ENCODE peak calls at places on chromosomes 12 and 14, in six cellular contexts. One of them, this sample, is unnamed.

GRCh38 chr12:123142948-123143752 is 7.7 kb downstream of the PITPNM2 start:
- DNase-seq in endothelial cell of umbilical vein: no peak
- DNase-seq in effector memory CD4-positive, alpha-beta T cell: no peak
- DNase-seq in lower lobe of right lung: peak
- DNase-seq in transverse colon: peak
- DNase-seq in heart left ventricle: no peak
- DNase-seq in this sample: no peak

GRCh38 chr12:119783787-119784186 is 93.3 kb downstream of the CIT start:
- DNase-seq in endothelial cell of umbilical vein: no peak
- DNase-seq in heart left ventricle: no peak
- DNase-seq in effector memory CD4-positive, alpha-beta T cell: no peak
- DNase-seq in lower lobe of right lung: no peak
- DNase-seq in transverse colon: no peak
- DNase-seq in this sample: no peak

GRCh38 chr12:6450091-6450868 is 1.6 kb upstream of the TAPBPL start:
- DNase-seq in effector memory CD4-positive, alpha-beta T cell: no peak
- DNase-seq in lower lobe of right lung: no peak
- DNase-seq in heart left ventricle: no peak
- DNase-seq in endothelial cell of umbilical vein: no peak
- DNase-seq in transverse colon: no peak
- DNase-seq in this sample: no peak

GRCh38 chr14:61462566-61463195 is 141.3 kb downstream of the PRKCH start:
- DNase-seq in effector memory CD4-positive, alpha-beta T cell: no peak
- DNase-seq in endothelial cell of umbilical vein: peak
- DNase-seq in heart left ventricle: no peak
- DNase-seq in lower lobe of right lung: no peak
- DNase-seq in transverse colon: no peak
- DNase-seq in this sample: no peak

GRCh38 chr12:2417761-2418160 is 365.0 kb downstream of the CACNA1C start:
- DNase-seq in effector memory CD4-positive, alpha-beta T cell: no peak
- DNase-seq in endothelial cell of umbilical vein: no peak
- DNase-seq in transverse colon: no peak
- DNase-seq in heart left ventricle: no peak
- DNase-seq in lower lobe of right lung: no peak
- DNase-seq in this sample: no peak

GRCh38 chr12:1022032-1022970 is 31.3 kb downstream of the ERC1 start:
- DNase-seq in heart left ventricle: no peak
- DNase-seq in transverse colon: no peak
- DNase-seq in lower lobe of right lung: no peak
- DNase-seq in effector memory CD4-positive, alpha-beta T cell: no peak
- DNase-seq in endothelial cell of umbilical vein: no peak
- DNase-seq in this sample: no peak

GRCh38 chr14:103555559-103556337 is 6.7 kb downstream of the BAG5 start:
- DNase-seq in transverse colon: no peak
- DNase-seq in heart left ventricle: peak
- DNase-seq in endothelial cell of umbilical vein: no peak
- DNase-seq in lower lobe of right lung: peak
- DNase-seq in effector memory CD4-positive, alpha-beta T cell: no peak
- DNase-seq in this sample: no peak

GRCh38 chr12:115630133-115630532 is 647.4 kb downstream of the MED13L start:
- DNase-seq in effector memory CD4-positive, alpha-beta T cell: no peak
- DNase-seq in transverse colon: no peak
- DNase-seq in heart left ventricle: no peak
- DNase-seq in lower lobe of right lung: no peak
- DNase-seq in endothelial cell of umbilical vein: no peak
- DNase-seq in this sample: no peak

GRCh38 chr14:61525293-61526011 is 169.9 kb upstream of the HIF1A start:
- DNase-seq in endothelial cell of umbilical vein: peak
- DNase-seq in heart left ventricle: peak
- DNase-seq in effector memory CD4-positive, alpha-beta T cell: peak
- DNase-seq in lower lobe of right lung: peak
- DNase-seq in transverse colon: peak
- DNase-seq in this sample: peak

GRCh38 chr12:108605000-108605689 is 7.3 kb upstream of the TMEM119 start:
- DNase-seq in endothelial cell of umbilical vein: no peak
- DNase-seq in transverse colon: no peak
- DNase-seq in effector memory CD4-positive, alpha-beta T cell: no peak
- DNase-seq in heart left ventricle: no peak
- DNase-seq in lower lobe of right lung: no peak
- DNase-seq in this sample: no peak

GRCh38 chr12:1130164-1130563 is 139.1 kb downstream of the ERC1 start:
- DNase-seq in heart left ventricle: no peak
- DNase-seq in transverse colon: peak
- DNase-seq in effector memory CD4-positive, alpha-beta T cell: no peak
- DNase-seq in lower lobe of right lung: no peak
- DNase-seq in endothelial cell of umbilical vein: peak
- DNase-seq in this sample: no peak

GRCh38 chr12:132275110-132275531 is 54.3 kb downstream of the GALNT9 start:
- DNase-seq in effector memory CD4-positive, alpha-beta T cell: no peak
- DNase-seq in transverse colon: peak
- DNase-seq in endothelial cell of umbilical vein: peak
- DNase-seq in lower lobe of right lung: peak
- DNase-seq in heart left ventricle: no peak
- DNase-seq in this sample: peak

GRCh38 chr12:129719426-129719825 is 184.4 kb downstream of the TMEM132D start:
- DNase-seq in lower lobe of right lung: no peak
- DNase-seq in endothelial cell of umbilical vein: no peak
- DNase-seq in transverse colon: no peak
- DNase-seq in heart left ventricle: no peak
- DNase-seq in effector memory CD4-positive, alpha-beta T cell: no peak
- DNase-seq in this sample: no peak

DNA sequence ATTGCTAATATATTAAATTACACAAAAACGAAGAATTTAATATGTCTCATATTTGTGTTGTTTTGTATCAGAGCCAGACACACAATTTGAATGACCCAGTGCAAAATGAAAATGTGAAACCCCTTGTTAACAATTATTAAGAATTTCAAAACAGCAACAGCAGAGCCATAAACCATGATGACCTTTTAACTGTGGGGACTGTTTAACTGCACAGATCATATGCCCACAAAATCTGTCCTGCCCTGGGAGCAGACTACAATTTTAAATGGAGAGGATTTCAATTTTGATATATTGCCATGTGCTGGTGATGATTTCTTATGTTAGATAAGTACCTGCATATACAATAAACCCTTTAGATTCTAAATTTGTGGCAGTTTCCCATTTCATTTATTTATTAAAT is 455.5 kb upstream of the MGAT4C start:
- DNase-seq in endothelial cell of umbilical vein: peak
- DNase-seq in lower lobe of right lung: no peak
- DNase-seq in effector memory CD4-positive, alpha-beta T cell: no peak
- DNase-seq in heart left ventricle: no peak
- DNase-seq in transverse colon: no peak
- DNase-seq in this sample: no peak
- H3K27ac ChIP-seq in endothelial cell of umbilical vein: peak
- H3K27ac ChIP-seq in lower lobe of right lung: no peak
- H3K27ac ChIP-seq in effector memory CD4-positive, alpha-beta T cell: no peak
- H3K27ac ChIP-seq in heart left ventricle: no peak
- H3K27ac ChIP-seq in transverse colon: no peak
- H3K27ac ChIP-seq in this sample: no peak

GRCh38 chr12:32894566-32894965 is 2.0 kb downstream of the PKP2 start:
- DNase-seq in effector memory CD4-positive, alpha-beta T cell: no peak
- DNase-seq in lower lobe of right lung: no peak
- DNase-seq in heart left ventricle: no peak
- DNase-seq in endothelial cell of umbilical vein: no peak
- DNase-seq in transverse colon: no peak
- DNase-seq in this sample: no peak
- H3K27ac ChIP-seq in effector memory CD4-positive, alpha-beta T cell: no peak
- H3K27ac ChIP-seq in lower lobe of right lung: no peak
- H3K27ac ChIP-seq in heart left ventricle: peak
- H3K27ac ChIP-seq in endothelial cell of umbilical vein: no peak
- H3K27ac ChIP-seq in transverse colon: peak
- H3K27ac ChIP-seq in this sample: peak

DNA sequence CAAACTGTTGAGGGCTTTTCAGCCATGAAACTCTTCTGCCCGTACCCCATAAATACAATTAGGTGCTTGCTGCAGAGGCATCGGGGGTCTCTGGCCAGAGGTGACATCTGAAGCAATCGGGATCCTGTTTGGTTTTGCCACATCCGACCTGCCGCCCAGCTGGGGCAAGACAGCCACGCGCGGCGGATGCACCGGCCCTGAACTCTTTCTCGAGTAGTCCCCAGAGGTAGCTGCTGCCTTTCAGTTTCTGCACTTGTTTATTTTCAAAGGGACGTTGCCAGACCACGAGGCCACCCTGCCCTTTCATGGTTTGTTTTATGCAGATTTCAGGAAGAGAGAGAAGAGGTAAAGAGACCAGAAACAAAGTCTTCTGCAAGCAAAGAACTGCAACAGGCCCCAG is 10.6 kb upstream of the MLXIP start:
- DNase-seq in effector memory CD4-positive, alpha-beta T cell: no peak
- DNase-seq in endothelial cell of umbilical vein: peak
- DNase-seq in heart left ventricle: no peak
- DNase-seq in lower lobe of right lung: no peak
- DNase-seq in transverse colon: peak
- DNase-seq in this sample: peak
- H3K27ac ChIP-seq in effector memory CD4-positive, alpha-beta T cell: no peak
- H3K27ac ChIP-seq in endothelial cell of umbilical vein: no peak
- H3K27ac ChIP-seq in heart left ventricle: no peak
- H3K27ac ChIP-seq in lower lobe of right lung: peak
- H3K27ac ChIP-seq in transverse colon: peak
- H3K27ac ChIP-seq in this sample: no peak

GRCh38 chr12:46406352-46407027 is 33.9 kb upstream of the SLC38A2 start:
- DNase-seq in heart left ventricle: no peak
- DNase-seq in transverse colon: no peak
- DNase-seq in effector memory CD4-positive, alpha-beta T cell: no peak
- DNase-seq in endothelial cell of umbilical vein: no peak
- DNase-seq in lower lobe of right lung: no peak
- DNase-seq in this sample: no peak

GRCh38 chr12:46403732-46404097 is 31.1 kb upstream of the SLC38A2 start:
- DNase-seq in lower lobe of right lung: no peak
- DNase-seq in effector memory CD4-positive, alpha-beta T cell: no peak
- DNase-seq in transverse colon: no peak
- DNase-seq in endothelial cell of umbilical vein: no peak
- DNase-seq in heart left ventricle: no peak
- DNase-seq in this sample: no peak

GRCh38 chr12:46404225-46404631 is 31.7 kb upstream of the SLC38A2 start:
- DNase-seq in transverse colon: no peak
- DNase-seq in lower lobe of right lung: no peak
- DNase-seq in effector memory CD4-positive, alpha-beta T cell: no peak
- DNase-seq in endothelial cell of umbilical vein: peak
- DNase-seq in heart left ventricle: no peak
- DNase-seq in this sample: no peak

GRCh38 chr12:46402861-46403731 is 30.5 kb upstream of the SLC38A2 start:
- DNase-seq in heart left ventricle: no peak
- DNase-seq in effector memory CD4-positive, alpha-beta T cell: no peak
- DNase-seq in transverse colon: no peak
- DNase-seq in endothelial cell of umbilical vein: peak
- DNase-seq in lower lobe of right lung: no peak
- DNase-seq in this sample: no peak

GRCh38 chr12:46404733-46405132 is 32.2 kb upstream of the SLC38A2 start:
- DNase-seq in effector memory CD4-positive, alpha-beta T cell: no peak
- DNase-seq in lower lobe of right lung: no peak
- DNase-seq in endothelial cell of umbilical vein: no peak
- DNase-seq in transverse colon: no peak
- DNase-seq in heart left ventricle: no peak
- DNase-seq in this sample: no peak
- H3K27ac ChIP-seq in effector memory CD4-positive, alpha-beta T cell: no peak
- H3K27ac ChIP-seq in lower lobe of right lung: no peak
- H3K27ac ChIP-seq in endothelial cell of umbilical vein: no peak
- H3K27ac ChIP-seq in transverse colon: peak
- H3K27ac ChIP-seq in heart left ventricle: no peak
- H3K27ac ChIP-seq in this sample: no peak

DNA sequence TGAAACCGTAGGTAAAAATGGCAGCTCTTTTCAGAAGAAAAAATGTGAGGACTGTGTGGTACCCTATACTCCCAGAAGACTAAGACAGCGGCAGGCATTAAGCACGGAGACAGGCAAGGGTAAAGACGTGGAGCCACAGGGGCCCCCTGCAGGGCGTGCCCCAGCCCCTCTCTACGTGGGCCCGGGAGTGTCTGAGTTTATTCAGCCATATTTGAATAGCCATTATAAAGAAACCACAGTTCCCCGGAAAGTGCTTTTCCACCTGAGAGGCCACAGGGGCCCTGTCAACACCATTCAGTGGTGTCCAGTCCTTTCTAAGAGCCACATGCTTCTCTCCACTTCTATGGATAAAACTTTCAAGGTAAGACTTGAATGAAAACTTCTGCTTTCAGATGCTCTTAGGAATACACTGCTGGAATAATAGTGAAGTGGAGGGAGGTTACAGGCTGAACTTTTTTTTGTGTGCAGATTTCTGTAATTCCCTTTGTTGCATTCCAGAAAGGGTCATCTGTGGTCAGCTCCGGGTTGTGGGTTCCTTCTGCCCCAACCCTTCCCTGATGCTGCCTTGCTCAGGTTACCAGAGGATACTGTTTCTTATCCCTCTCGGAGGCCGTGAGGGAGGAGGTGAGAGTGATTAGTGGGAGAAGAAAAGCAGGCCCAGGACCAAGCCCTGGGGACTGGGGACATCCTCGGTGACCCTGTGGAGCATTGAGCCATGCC is 58.4 kb downstream of the SLC25A47 start:
- DNase-seq in effector memory CD4-positive, alpha-beta T cell: no peak
- DNase-seq in transverse colon: no peak
- DNase-seq in endothelial cell of umbilical vein: no peak
- DNase-seq in lower lobe of right lung: no peak
- DNase-seq in heart left ventricle: no peak
- DNase-seq in this sample: no peak
- H3K27ac ChIP-seq in effector memory CD4-positive, alpha-beta T cell: no peak
- H3K27ac ChIP-seq in transverse colon: no peak
- H3K27ac ChIP-seq in endothelial cell of umbilical vein: no peak
- H3K27ac ChIP-seq in lower lobe of right lung: no peak
- H3K27ac ChIP-seq in heart left ventricle: no peak
- H3K27ac ChIP-seq in this sample: no peak

GRCh38 chr12:91610561-91610960 is 427.9 kb upstream of the DCN start:
- DNase-seq in effector memory CD4-positive, alpha-beta T cell: no peak
- DNase-seq in endothelial cell of umbilical vein: no peak
- DNase-seq in lower lobe of right lung: no peak
- DNase-seq in transverse colon: no peak
- DNase-seq in heart left ventricle: no peak
- DNase-seq in this sample: no peak

GRCh38 chr12:91606662-91607377 is 424.2 kb upstream of the DCN start:
- DNase-seq in heart left ventricle: no peak
- DNase-seq in endothelial cell of umbilical vein: no peak
- DNase-seq in lower lobe of right lung: no peak
- DNase-seq in effector memory CD4-positive, alpha-beta T cell: no peak
- DNase-seq in transverse colon: no peak
- DNase-seq in this sample: no peak

GRCh38 chr12:91613223-91613779 is 430.7 kb upstream of the DCN start:
- DNase-seq in endothelial cell of umbilical vein: no peak
- DNase-seq in effector memory CD4-positive, alpha-beta T cell: no peak
- DNase-seq in lower lobe of right lung: no peak
- DNase-seq in transverse colon: no peak
- DNase-seq in heart left ventricle: no peak
- DNase-seq in this sample: no peak

GRCh38 chr12:91608562-91608961 is 425.9 kb upstream of the DCN start:
- DNase-seq in transverse colon: no peak
- DNase-seq in effector memory CD4-positive, alpha-beta T cell: no peak
- DNase-seq in heart left ventricle: no peak
- DNase-seq in endothelial cell of umbilical vein: no peak
- DNase-seq in lower lobe of right lung: no peak
- DNase-seq in this sample: no peak

DNA sequence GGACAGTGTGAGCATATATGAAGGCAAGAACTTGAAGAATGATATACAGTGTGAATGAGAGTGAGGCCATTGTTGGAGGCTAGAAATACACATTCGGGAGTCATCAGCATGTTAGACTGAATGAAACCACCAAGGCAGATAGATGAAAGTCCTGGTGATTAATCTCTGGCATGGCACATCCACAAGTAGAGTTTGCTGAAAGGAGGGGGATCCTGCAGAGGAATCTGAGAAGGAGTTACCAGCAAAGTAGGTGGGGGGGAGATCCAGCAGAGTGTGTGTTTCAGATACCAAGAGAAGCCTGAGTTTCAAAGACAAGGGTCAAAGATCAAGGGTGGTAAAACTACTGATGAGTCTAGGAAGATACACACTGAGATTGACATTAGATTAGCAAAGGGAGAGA is 426.7 kb upstream of the DCN start:
- DNase-seq in heart left ventricle: no peak
- DNase-seq in lower lobe of right lung: no peak
- DNase-seq in endothelial cell of umbilical vein: no peak
- DNase-seq in transverse colon: no peak
- DNase-seq in effector memory CD4-positive, alpha-beta T cell: no peak
- DNase-seq in this sample: no peak
- H3K27ac ChIP-seq in heart left ventricle: no peak
- H3K27ac ChIP-seq in lower lobe of right lung: no peak
- H3K27ac ChIP-seq in endothelial cell of umbilical vein: no peak
- H3K27ac ChIP-seq in transverse colon: no peak
- H3K27ac ChIP-seq in effector memory CD4-positive, alpha-beta T cell: no peak
- H3K27ac ChIP-seq in this sample: no peak